ENCODE peak calls at places on chromosomes 2 and 18, in ten cellular contexts. One of them, this sample, is unnamed.

GRCh38 chr18:41681138-41681881 is 273.7 kb upstream of the PIK3C3 start:
- DNase-seq in H9: no peak
- DNase-seq in stimulated activated CD4-positive, alpha-beta T cell treated with anti-CD3 and anti-CD28 coated beads, Interleukin-4, amount 100 ng/mL, for 24 hours: no peak
- DNase-seq in AG09319: no peak
- DNase-seq in hepatic stellate cell: no peak
- DNase-seq in fibroblast of pulmonary artery: peak
- DNase-seq in foreskin fibroblast: no peak
- DNase-seq in NCI-H82: no peak
- DNase-seq in cardiac fibroblast: no peak
- DNase-seq in HL-60: no peak
- DNase-seq in this sample: no peak

GRCh38 chr2:17539993-17540812 is at the start of gene VSNL1:
- DNase-seq in fibroblast of pulmonary artery: peak
- DNase-seq in HL-60: no peak
- DNase-seq in stimulated activated CD4-positive, alpha-beta T cell treated with anti-CD3 and anti-CD28 coated beads, Interleukin-4, amount 100 ng/mL, for 24 hours: no peak
- DNase-seq in cardiac fibroblast: peak
- DNase-seq in NCI-H82: peak
- DNase-seq in foreskin fibroblast: peak
- DNase-seq in H9: peak
- DNase-seq in hepatic stellate cell: peak
- DNase-seq in AG09319: no peak
- DNase-seq in this sample: peak

GRCh38 chr2:138898855-138899254 is 118.7 kb upstream of the NXPH2 start:
- DNase-seq in foreskin fibroblast: no peak
- DNase-seq in HL-60: no peak
- DNase-seq in fibroblast of pulmonary artery: no peak
- DNase-seq in cardiac fibroblast: no peak
- DNase-seq in stimulated activated CD4-positive, alpha-beta T cell treated with anti-CD3 and anti-CD28 coated beads, Interleukin-4, amount 100 ng/mL, for 24 hours: no peak
- DNase-seq in H9: no peak
- DNase-seq in hepatic stellate cell: no peak
- DNase-seq in NCI-H82: no peak
- DNase-seq in AG09319: no peak
- DNase-seq in this sample: no peak

GRCh38 chr2:16328521-16329190 is 337.0 kb downstream of the CYRIA start:
- DNase-seq in NCI-H82: no peak
- DNase-seq in stimulated activated CD4-positive, alpha-beta T cell treated with anti-CD3 and anti-CD28 coated beads, Interleukin-4, amount 100 ng/mL, for 24 hours: no peak
- DNase-seq in fibroblast of pulmonary artery: no peak
- DNase-seq in hepatic stellate cell: no peak
- DNase-seq in foreskin fibroblast: no peak
- DNase-seq in cardiac fibroblast: no peak
- DNase-seq in AG09319: no peak
- DNase-seq in H9: no peak
- DNase-seq in HL-60: no peak
- DNase-seq in this sample: no peak

GRCh38 chr18:22471546-22472131 is 53.9 kb upstream of the CTAGE1 start:
- DNase-seq in HL-60: no peak
- DNase-seq in H9: no peak
- DNase-seq in NCI-H82: no peak
- DNase-seq in AG09319: no peak
- DNase-seq in hepatic stellate cell: peak
- DNase-seq in stimulated activated CD4-positive, alpha-beta T cell treated with anti-CD3 and anti-CD28 coated beads, Interleukin-4, amount 100 ng/mL, for 24 hours: no peak
- DNase-seq in foreskin fibroblast: peak
- DNase-seq in cardiac fibroblast: peak
- DNase-seq in fibroblast of pulmonary artery: peak
- DNase-seq in this sample: no peak

GRCh38 chr2:222671259-222672067 is at the start of gene MOGAT1:
- DNase-seq in fibroblast of pulmonary artery: peak
- DNase-seq in AG09319: no peak
- DNase-seq in cardiac fibroblast: no peak
- DNase-seq in H9: peak
- DNase-seq in hepatic stellate cell: peak
- DNase-seq in stimulated activated CD4-positive, alpha-beta T cell treated with anti-CD3 and anti-CD28 coated beads, Interleukin-4, amount 100 ng/mL, for 24 hours: no peak
- DNase-seq in NCI-H82: peak
- DNase-seq in HL-60: peak
- DNase-seq in foreskin fibroblast: peak
- DNase-seq in this sample: peak

GRCh38 chr2:104734937-104735586 is 118.9 kb upstream of the POU3F3 start:
- DNase-seq in AG09319: no peak
- DNase-seq in hepatic stellate cell: no peak
- DNase-seq in NCI-H82: no peak
- DNase-seq in fibroblast of pulmonary artery: no peak
- DNase-seq in cardiac fibroblast: no peak
- DNase-seq in H9: no peak
- DNase-seq in stimulated activated CD4-positive, alpha-beta T cell treated with anti-CD3 and anti-CD28 coated beads, Interleukin-4, amount 100 ng/mL, for 24 hours: no peak
- DNase-seq in HL-60: peak
- DNase-seq in foreskin fibroblast: no peak
- DNase-seq in this sample: no peak

GRCh38 chr2:108320326-108320932 is 31.7 kb downstream of the SULT1C2 start:
- DNase-seq in foreskin fibroblast: no peak
- DNase-seq in AG09319: no peak
- DNase-seq in H9: no peak
- DNase-seq in cardiac fibroblast: no peak
- DNase-seq in hepatic stellate cell: no peak
- DNase-seq in stimulated activated CD4-positive, alpha-beta T cell treated with anti-CD3 and anti-CD28 coated beads, Interleukin-4, amount 100 ng/mL, for 24 hours: no peak
- DNase-seq in NCI-H82: no peak
- DNase-seq in HL-60: no peak
- DNase-seq in fibroblast of pulmonary artery: no peak
- DNase-seq in this sample: no peak

GRCh38 chr2:236873666-236874065 is 212.0 kb upstream of the COPS8 start:
- DNase-seq in foreskin fibroblast: peak
- DNase-seq in HL-60: no peak
- DNase-seq in stimulated activated CD4-positive, alpha-beta T cell treated with anti-CD3 and anti-CD28 coated beads, Interleukin-4, amount 100 ng/mL, for 24 hours: no peak
- DNase-seq in hepatic stellate cell: no peak
- DNase-seq in cardiac fibroblast: no peak
- DNase-seq in fibroblast of pulmonary artery: no peak
- DNase-seq in H9: no peak
- DNase-seq in AG09319: no peak
- DNase-seq in NCI-H82: no peak
- DNase-seq in this sample: no peak

This sample was measured in HuH-7.5.